ENCODE peak calls at places on chromosomes 11 and 22, in four cellular contexts. S is H9, O is putamen, C is nucleus accumbens. K is an unnamed sample.

GRCh38 chr11:31422703-31423102 is 53.0 kb downstream of the DNAJC24 start:
- DNase-seq in C (no peak), S (no peak), O (no peak), K (peak)

GRCh38 chr11:34784318-34784841 is 131.8 kb downstream of the APIP start:
- DNase-seq in C (no peak), S (no peak), O (no peak), K (no peak)

GRCh38 chr11:61589961-61590360 is 9.1 kb upstream of the SYT7 start:
- DNase-seq in C (no peak), S (no peak), O (no peak), K (no peak)

GRCh38 chr11:16982256-16982671 is 31.9 kb downstream of the PLEKHA7 start:
- DNase-seq in S (no peak), O (no peak), C (peak), K (no peak)

GRCh38 chr11:9473408-9473807 is 12.6 kb downstream of the ZNF143 start:
- DNase-seq in C (no peak), S (no peak), O (no peak), K (no peak)

GRCh38 chr22:24434472-24435322 is 7.3 kb downstream of the ADORA2A start:
- DNase-seq in S (no peak), C (no peak), O (no peak), K (no peak)

GRCh38 chr11:114145166-114145695 is 85.7 kb downstream of the ZBTB16 start:
- DNase-seq in C (no peak), S (no peak), O (no peak), K (no peak)

GRCh38 chr11:2092464-2092910 is 46.7 kb downstream of the IGF2 start:
- DNase-seq in C (no peak), O (no peak), S (no peak), K (no peak)

GRCh38 chr11:16404781-16405180 is 48.4 kb upstream of the SOX6 start:
- DNase-seq in C (no peak), S (no peak), O (peak), K (no peak)

GRCh38 chr11:101686514-101686913 is 102.7 kb upstream of the TRPC6 start:
- DNase-seq in S (no peak), C (no peak), O (no peak), K (no peak)

GRCh38 chr11:118791015-118791960 is at the start of gene DDX6:
- DNase-seq in C (peak), O (peak), S (peak), K (peak)

GRCh38 chr11:130473056-130473794 is 24.8 kb downstream of the ADAMTS15 start:
- DNase-seq in C (no peak), O (no peak), S (no peak), K (no peak)

GRCh38 chr11:61041755-61042518 is 60.4 kb upstream of the CD5 start:
- DNase-seq in O (peak), C (no peak), S (peak), K (peak)

GRCh38 chr11:67665537-67666302 is 8.7 kb downstream of the ALDH3B2 start:
- DNase-seq in S (no peak), C (no peak), O (no peak), K (no peak)

GRCh38 chr11:2277933-2278523 is 7.6 kb upstream of the ASCL2 start:
- DNase-seq in S (peak), O (no peak), C (no peak), K (no peak)

GRCh38 chr11:100805509-100806199 is 118.6 kb downstream of the ARHGAP42 start:
- DNase-seq in C (no peak), O (no peak), S (no peak), K (no peak)

GRCh38 chr11:8021920-8022319 is 34.8 kb downstream of the EIF3F start:
- DNase-seq in O (no peak), S (no peak), C (no peak), K (no peak)

GRCh38 chr11:75324189-75324588 is 27.3 kb downstream of the ARRB1 start:
- DNase-seq in S (no peak), C (no peak), O (no peak), K (no peak)

GRCh38 chr22:36048911-36049677 is 20.5 kb upstream of the RBFOX2 start:
- DNase-seq in C (no peak), S (no peak), O (no peak), K (no peak)

GRCh38 chr11:72562431-72562830 is 111.8 kb downstream of the PDE2A start:
- DNase-seq in O (no peak), S (no peak), C (no peak), K (peak)

GRCh38 chr11:73072935-73073481 is 69.1 kb downstream of the FCHSD2 start:
- DNase-seq in O (no peak), C (no peak), S (no peak), K (no peak)

GRCh38 chr11:114080769-114081168 is 21.3 kb downstream of the ZBTB16 start:
- DNase-seq in O (no peak), C (no peak), S (no peak), K (no peak)

GRCh38 chr22:27433585-27434190 is 367.9 kb downstream of the MN1 start:
- DNase-seq in S (no peak), C (no peak), O (no peak), K (no peak)

GRCh38 chr11:17595526-17596309 is 48.7 kb downstream of the OTOG start:
- DNase-seq in C (no peak), S (peak), O (no peak), K (no peak)

K was measured in neural progenitor cell.